ENCODE peak calls at places on chromosomes 1 and 21, in ten cellular contexts. One of them, this sample, is unnamed.

GRCh38 chr21:29892379-29892778 is 47.4 kb downstream of the GRIK1 start:
- DNase-seq in AG04450: no peak
- DNase-seq in AG10803: no peak
- DNase-seq in dermis blood vessel endothelial cell: no peak
- DNase-seq in adipocyte: no peak
- DNase-seq in ELR: no peak
- DNase-seq in A673: no peak
- DNase-seq in kidney: no peak
- DNase-seq in iris pigment epithelial cell: no peak
- DNase-seq in caudate nucleus: no peak
- DNase-seq in this sample: no peak

GRCh38 chr1:34108269-34108668 is 56.8 kb downstream of the CSMD2 start:
- DNase-seq in dermis blood vessel endothelial cell: no peak
- DNase-seq in caudate nucleus: no peak
- DNase-seq in AG04450: no peak
- DNase-seq in adipocyte: no peak
- DNase-seq in A673: no peak
- DNase-seq in kidney: no peak
- DNase-seq in AG10803: no peak
- DNase-seq in ELR: no peak
- DNase-seq in iris pigment epithelial cell: no peak
- DNase-seq in this sample: no peak

GRCh38 chr1:160244209-160244608 is 18.1 kb downstream of the DCAF8 start:
- DNase-seq in AG10803: no peak
- DNase-seq in A673: no peak
- DNase-seq in iris pigment epithelial cell: peak; percentile 7
- DNase-seq in adipocyte: peak; percentile 15
- DNase-seq in kidney: no peak
- DNase-seq in ELR: no peak
- DNase-seq in AG04450: no peak
- DNase-seq in dermis blood vessel endothelial cell: no peak
- DNase-seq in caudate nucleus: no peak
- DNase-seq in this sample: no peak

GRCh38 chr1:16220101-16220500 is 7.6 kb upstream of the ARHGEF19 start:
- DNase-seq in adipocyte: no peak
- DNase-seq in dermis blood vessel endothelial cell: no peak
- DNase-seq in kidney: no peak
- DNase-seq in ELR: no peak
- DNase-seq in AG10803: no peak
- DNase-seq in caudate nucleus: no peak
- DNase-seq in iris pigment epithelial cell: no peak
- DNase-seq in AG04450: no peak
- DNase-seq in A673: no peak
- DNase-seq in this sample: no peak

GRCh38 chr1:118253310-118253903 is 68.4 kb upstream of the SPAG17 start:
- DNase-seq in caudate nucleus: no peak
- DNase-seq in iris pigment epithelial cell: no peak
- DNase-seq in AG04450: no peak
- DNase-seq in adipocyte: no peak
- DNase-seq in A673: peak; percentile 4
- DNase-seq in ELR: no peak
- DNase-seq in kidney: no peak
- DNase-seq in AG10803: no peak
- DNase-seq in dermis blood vessel endothelial cell: no peak
- DNase-seq in this sample: no peak

GRCh38 chr1:190277116-190277515 is 200.5 kb downstream of the BRINP3 start:
- DNase-seq in AG10803: no peak
- DNase-seq in A673: no peak
- DNase-seq in iris pigment epithelial cell: no peak
- DNase-seq in dermis blood vessel endothelial cell: no peak
- DNase-seq in ELR: no peak
- DNase-seq in caudate nucleus: no peak
- DNase-seq in adipocyte: no peak
- DNase-seq in kidney: no peak
- DNase-seq in AG04450: no peak
- DNase-seq in this sample: no peak

GRCh38 chr1:12469493-12469892 is 148.5 kb downstream of the DHRS3 start:
- DNase-seq in AG04450: no peak
- DNase-seq in kidney: no peak
- DNase-seq in AG10803: no peak
- DNase-seq in A673: no peak
- DNase-seq in caudate nucleus: no peak
- DNase-seq in dermis blood vessel endothelial cell: peak; percentile 45
- DNase-seq in adipocyte: no peak
- DNase-seq in ELR: no peak
- DNase-seq in iris pigment epithelial cell: peak; percentile 40
- DNase-seq in this sample: no peak

GRCh38 chr1:17883662-17884395 is 128.7 kb downstream of the ACTL8 start:
- DNase-seq in AG10803: no peak
- DNase-seq in dermis blood vessel endothelial cell: no peak
- DNase-seq in AG04450: no peak
- DNase-seq in iris pigment epithelial cell: no peak
- DNase-seq in adipocyte: no peak
- DNase-seq in caudate nucleus: no peak
- DNase-seq in A673: no peak
- DNase-seq in ELR: no peak
- DNase-seq in kidney: no peak
- DNase-seq in this sample: no peak

GRCh38 chr1:226064816-226065248 is 2.3 kb downstream of the H3-3A start:
- DNase-seq in dermis blood vessel endothelial cell: peak; percentile 79
- DNase-seq in caudate nucleus: peak; percentile 11
- DNase-seq in AG04450: no peak
- DNase-seq in AG10803: peak; percentile 65
- DNase-seq in adipocyte: peak; percentile 83
- DNase-seq in A673: peak; percentile 75
- DNase-seq in kidney: no peak
- DNase-seq in iris pigment epithelial cell: peak; percentile 69
- DNase-seq in ELR: peak; percentile 77
- DNase-seq in this sample: peak; percentile 77

GRCh38 chr21:45615145-45615711 is 28.3 kb upstream of the PCBP3 start:
- DNase-seq in ELR: no peak
- DNase-seq in A673: no peak
- DNase-seq in adipocyte: no peak
- DNase-seq in dermis blood vessel endothelial cell: no peak
- DNase-seq in AG04450: no peak
- DNase-seq in iris pigment epithelial cell: peak; percentile 31
- DNase-seq in caudate nucleus: no peak
- DNase-seq in AG10803: no peak
- DNase-seq in kidney: peak; percentile 79
- DNase-seq in this sample: no peak

GRCh38 chr1:12636098-12636950 is 7.6 kb upstream of the AADACL4 start:
- DNase-seq in iris pigment epithelial cell: peak; percentile 29
- DNase-seq in caudate nucleus: no peak
- DNase-seq in AG04450: no peak
- DNase-seq in adipocyte: peak; percentile 25
- DNase-seq in A673: no peak
- DNase-seq in AG10803: peak; percentile 91
- DNase-seq in ELR: peak; percentile 4
- DNase-seq in dermis blood vessel endothelial cell: peak; percentile 90
- DNase-seq in kidney: no peak
- DNase-seq in this sample: no peak

GRCh38 chr1:14110040-14110439 is 410.1 kb downstream of the PRDM2 start:
- DNase-seq in AG10803: peak; percentile 3
- DNase-seq in A673: no peak
- DNase-seq in ELR: no peak
- DNase-seq in iris pigment epithelial cell: no peak
- DNase-seq in adipocyte: no peak
- DNase-seq in caudate nucleus: no peak
- DNase-seq in AG04450: no peak
- DNase-seq in dermis blood vessel endothelial cell: no peak
- DNase-seq in kidney: no peak
- DNase-seq in this sample: no peak

GRCh38 chr1:107135466-107135865 is 5.4 kb upstream of the NTNG1 start:
- DNase-seq in AG04450: peak; percentile 11
- DNase-seq in caudate nucleus: no peak
- DNase-seq in iris pigment epithelial cell: peak; percentile 21
- DNase-seq in kidney: no peak
- DNase-seq in adipocyte: peak; percentile 81
- DNase-seq in A673: peak; percentile 72
- DNase-seq in AG10803: peak; percentile 58
- DNase-seq in ELR: peak; percentile 64
- DNase-seq in dermis blood vessel endothelial cell: peak; percentile 37
- DNase-seq in this sample: peak; percentile 73

GRCh38 chr21:42556960-42557359 is 43.3 kb downstream of the SLC37A1 start:
- DNase-seq in AG10803: no peak
- DNase-seq in adipocyte: no peak
- DNase-seq in AG04450: no peak
- DNase-seq in caudate nucleus: no peak
- DNase-seq in dermis blood vessel endothelial cell: no peak
- DNase-seq in iris pigment epithelial cell: no peak
- DNase-seq in kidney: peak; percentile 75
- DNase-seq in ELR: no peak
- DNase-seq in A673: no peak
- DNase-seq in this sample: no peak

GRCh38 chr21:16965424-16965823 is 547.4 kb upstream of the CXADR start:
- DNase-seq in dermis blood vessel endothelial cell: no peak
- DNase-seq in kidney: no peak
- DNase-seq in adipocyte: no peak
- DNase-seq in caudate nucleus: no peak
- DNase-seq in AG10803: no peak
- DNase-seq in ELR: no peak
- DNase-seq in AG04450: no peak
- DNase-seq in A673: no peak
- DNase-seq in iris pigment epithelial cell: no peak
- DNase-seq in this sample: no peak

GRCh38 chr1:75677443-75677842 is 47.1 kb upstream of the ACADM start:
- DNase-seq in A673: no peak
- DNase-seq in kidney: no peak
- DNase-seq in iris pigment epithelial cell: no peak
- DNase-seq in AG04450: no peak
- DNase-seq in AG10803: no peak
- DNase-seq in ELR: no peak
- DNase-seq in dermis blood vessel endothelial cell: no peak
- DNase-seq in adipocyte: no peak
- DNase-seq in caudate nucleus: no peak
- DNase-seq in this sample: no peak

GRCh38 chr1:2557146-2558029 is 1.2 kb downstream of the TNFRSF14 start:
- DNase-seq in ELR: no peak
- DNase-seq in dermis blood vessel endothelial cell: no peak
- DNase-seq in AG10803: no peak
- DNase-seq in kidney: peak; percentile 81
- DNase-seq in adipocyte: no peak
- DNase-seq in caudate nucleus: no peak
- DNase-seq in A673: no peak
- DNase-seq in AG04450: no peak
- DNase-seq in iris pigment epithelial cell: no peak
- DNase-seq in this sample: no peak

GRCh38 chr21:31977816-31978215 is 105.0 kb downstream of the HUNK start:
- DNase-seq in A673: no peak
- DNase-seq in AG10803: no peak
- DNase-seq in ELR: no peak
- DNase-seq in dermis blood vessel endothelial cell: no peak
- DNase-seq in AG04450: no peak
- DNase-seq in caudate nucleus: no peak
- DNase-seq in adipocyte: no peak
- DNase-seq in iris pigment epithelial cell: no peak
- DNase-seq in kidney: no peak
- DNase-seq in this sample: no peak

GRCh38 chr1:89965203-89965900 is 29.6 kb upstream of the ZNF326 start:
- DNase-seq in AG10803: no peak
- DNase-seq in kidney: no peak
- DNase-seq in A673: peak; percentile 41
- DNase-seq in AG04450: no peak
- DNase-seq in ELR: no peak
- DNase-seq in caudate nucleus: no peak
- DNase-seq in iris pigment epithelial cell: no peak
- DNase-seq in adipocyte: no peak
- DNase-seq in dermis blood vessel endothelial cell: peak; percentile 87
- DNase-seq in this sample: peak; percentile 24

GRCh38 chr1:22250724-22251123 is 107.8 kb upstream of the WNT4 start:
- DNase-seq in dermis blood vessel endothelial cell: no peak
- DNase-seq in A673: peak; percentile 26
- DNase-seq in AG04450: no peak
- DNase-seq in ELR: peak; percentile 28
- DNase-seq in adipocyte: peak; percentile 7
- DNase-seq in iris pigment epithelial cell: no peak
- DNase-seq in caudate nucleus: no peak
- DNase-seq in kidney: no peak
- DNase-seq in AG10803: peak; percentile 59
- DNase-seq in this sample: no peak

GRCh38 chr1:168520832-168521231 is 23.0 kb downstream of the XCL2 start:
- DNase-seq in ELR: no peak
- DNase-seq in AG10803: no peak
- DNase-seq in kidney: no peak
- DNase-seq in dermis blood vessel endothelial cell: no peak
- DNase-seq in AG04450: no peak
- DNase-seq in adipocyte: no peak
- DNase-seq in A673: no peak
- DNase-seq in iris pigment epithelial cell: no peak
- DNase-seq in caudate nucleus: no peak
- DNase-seq in this sample: no peak